ENCODE peak calls at places on chromosomes 5 and 9, in six cellular contexts. H, S, I, Y, T and R are unnamed samples.

GRCh38 chr9:34451545-34451944 is 6.8 kb downstream of the FAM219A start:
- DNase-seq in T (no peak), S (no peak), Y (no peak), H (peak), I (no peak), R (no peak)

GRCh38 chr5:41334758-41335157 is 121.4 kb upstream of the C6 start:
- DNase-seq in H (no peak), T (no peak), Y (no peak), S (no peak), I (no peak), R (no peak)

GRCh38 chr5:42952575-42952974 is 87.5 kb downstream of the ANXA2R start:
- DNase-seq in T (no peak), S (no peak), Y (no peak), I (no peak), H (no peak), R (no peak)

GRCh38 chr5:151682240-151682639 is 4.5 kb downstream of the SPARC start:
- DNase-seq in S (no peak), I (no peak), H (no peak), Y (no peak), T (no peak), R (no peak)

GRCh38 chr5:10301842-10302610 is 5.7 kb downstream of the CMBL start:
- DNase-seq in Y (no peak), H (no peak), S (no peak), T (no peak), I (no peak), R (no peak)

GRCh38 chr9:27110181-27110580 is 1.2 kb downstream of the TEK start:
- DNase-seq in I (no peak), T (no peak), Y (no peak), S (no peak), H (no peak), R (no peak)

GRCh38 chr9:135858491-135859185 is 48.7 kb downstream of the CAMSAP1 start:
- DNase-seq in Y (no peak), H (no peak), S (no peak), I (no peak), T (no peak), R (no peak)

GRCh38 chr5:98907951-98908350 is 20.9 kb downstream of the CHD1 start:
- DNase-seq in I (no peak), T (no peak), S (no peak), Y (no peak), H (no peak), R (no peak)

GRCh38 chr5:121366515-121366914 is 485.2 kb upstream of the FTMT start:
- DNase-seq in Y (no peak), I (no peak), S (no peak), T (no peak), H (no peak), R (no peak)

GRCh38 chr9:136623016-136623848 is 39.5 kb upstream of the EGFL7 start:
- DNase-seq in S (no peak), T (no peak), I (no peak), Y (peak), H (no peak), R (no peak)

GRCh38 chr9:127878652-127879377 is 1.3 kb upstream of the AK1 start:
- DNase-seq in H (no peak), S (no peak), T (no peak), I (no peak), Y (no peak), R (no peak)

GRCh38 chr9:127876764-127877562 is 512 bp downstream of the AK1 start:
- DNase-seq in Y (peak), T (no peak), H (no peak), S (no peak), I (no peak), R (no peak)

GRCh38 chr9:127876026-127876763 is 1.3 kb downstream of the AK1 start:
- DNase-seq in S (no peak), Y (no peak), I (no peak), H (no peak), T (no peak), R (no peak)

GRCh38 chr9:127878001-127878651 is 651 bp upstream of the AK1 start:
- DNase-seq in I (no peak), S (no peak), T (no peak), H (peak), Y (peak), R (no peak)

GRCh38 chr9:127877566-127877998 is at the start of gene AK1:
- DNase-seq in S (no peak), I (no peak), Y (peak), H (peak), T (no peak), R (no peak)
- TF ChIP-seq TAF1 in S (peak), I (no peak), Y (no peak), H (peak), T (no peak), R (no peak)

GRCh38 chr9:72305102-72305546 is 59.9 kb downstream of the ZFAND5 start:
- DNase-seq in S (peak), H (peak), I (no peak), T (no peak), Y (no peak), R (peak)
- TF ChIP-seq POLR2A in S (no peak), H (no peak), I (no peak), T (no peak), Y (no peak), R (no peak)

DNA sequence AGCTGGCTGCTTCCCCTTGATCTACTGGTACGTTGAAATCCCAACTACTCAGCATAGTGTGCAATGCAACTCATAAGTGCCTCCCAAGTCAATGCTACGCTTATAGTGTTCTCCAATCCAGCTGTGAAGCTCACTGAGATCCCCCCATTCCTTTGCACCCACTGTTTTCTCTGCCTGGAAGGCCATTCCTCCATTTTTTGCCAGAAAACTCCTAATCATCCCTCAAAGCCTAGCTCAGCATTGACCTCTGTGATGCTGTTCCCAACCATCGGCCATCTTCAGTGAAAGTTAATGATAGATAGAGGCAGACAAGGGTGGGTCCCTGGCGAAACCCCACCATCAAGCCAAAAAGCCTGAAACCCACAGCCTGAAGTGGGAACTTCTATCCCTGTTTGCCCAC is 211.0 kb downstream of the ENC1 start:
- DNase-seq in Y (no peak), H (no peak), S (no peak), I (no peak), T (no peak), R (no peak)
- TF ChIP-seq POLR2AphosphoS5 in Y (no peak), H (no peak), S (no peak), I (no peak), T (no peak), R (no peak)

DNA sequence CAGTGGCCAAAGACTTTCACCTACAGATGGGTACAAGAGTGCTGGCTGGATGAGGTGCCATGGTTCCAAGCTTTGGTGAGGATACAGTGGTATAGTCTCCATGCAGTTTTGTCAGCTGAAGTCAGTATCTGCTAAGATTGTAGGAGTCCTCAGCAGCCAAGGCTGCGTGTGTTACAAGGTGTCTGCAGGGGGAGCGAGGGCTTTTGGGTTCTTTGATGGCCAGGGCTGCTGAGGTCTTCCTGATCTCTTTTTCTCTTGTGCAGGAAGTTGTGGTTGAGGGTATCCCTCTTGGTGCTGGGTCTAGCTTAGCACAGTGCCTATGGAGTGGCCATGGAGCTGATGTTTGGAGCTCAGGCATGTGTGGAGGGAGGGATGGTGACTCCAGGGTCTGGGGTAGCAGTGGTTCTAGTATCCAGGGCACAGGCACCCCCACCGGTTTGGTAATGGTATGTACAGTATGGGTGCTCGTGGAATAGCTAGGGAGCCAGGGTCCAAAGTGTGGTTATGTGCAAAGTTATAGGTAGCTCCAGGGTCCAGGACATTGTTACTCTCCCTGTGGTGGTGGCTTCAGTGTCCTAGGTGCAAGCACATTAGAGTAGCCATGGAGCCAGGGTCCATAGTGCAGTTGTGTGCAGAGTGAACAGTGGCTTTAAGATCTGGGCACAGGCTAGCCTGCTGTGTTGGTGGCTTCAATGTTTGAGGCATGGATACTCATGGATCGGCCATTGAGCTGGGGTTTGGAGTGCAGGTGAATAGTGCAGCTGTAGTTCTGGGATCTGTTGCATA is 36.7 kb downstream of the CNTLN start:
- DNase-seq in I (no peak), Y (no peak), H (no peak), S (peak), T (no peak), R (no peak)
- TF ChIP-seq TAF1 in I (no peak), Y (no peak), H (no peak), S (no peak), T (no peak), R (no peak)